ENCODE peak calls at places on chromosome 4, in ten cellular contexts. S is mucosa of descending colon, E is fibroblast of pulmonary artery, D is AG04449, X is fibroblast of lung, C is breast epithelium, T is LNCaP clone FGC, I is ovary, W is skeletal muscle cell, F is SK-N-SH. J is an unnamed sample.

GRCh38 chr4:130080872-130081451 is 985.0 kb downstream of the C4orf33 start:
- DNase-seq in S (no peak), E (no peak), D (no peak), X (no peak), C (no peak), T (no peak), I (no peak), W (no peak), F (no peak), J (no peak)

GRCh38 chr4:74450298-74450683 is 5.4 kb downstream of the AREG start:
- DNase-seq in S (no peak), E (peak), D (no peak), X (no peak), C (no peak), T (no peak), I (no peak), W (no peak), F (no peak), J (no peak)

GRCh38 chr4:137599766-137600165 is 67.5 kb upstream of the PCDH18 start:
- DNase-seq in S (no peak), E (no peak), D (no peak), X (no peak), C (no peak), T (no peak), I (no peak), W (no peak), F (no peak), J (no peak)

GRCh38 chr4:31674313-31674947 is 954.3 kb downstream of the PCDH7 start:
- DNase-seq in S (no peak), E (peak), D (no peak), X (no peak), C (no peak), T (no peak), I (no peak), W (no peak), F (peak), J (no peak)

GRCh38 chr4:53015681-53016080 is 153.6 kb downstream of the RASL11B start:
- DNase-seq in S (no peak), E (peak), D (no peak), X (peak), C (no peak), T (no peak), I (peak), W (peak), F (peak), J (no peak)

GRCh38 chr4:72569719-72570235 is 756 bp upstream of the ADAMTS3 start:
- DNase-seq in S (no peak), E (peak), D (no peak), X (peak), C (no peak), T (no peak), I (no peak), W (no peak), F (no peak), J (peak)

GRCh38 chr4:86967798-86968197 is 33.0 kb downstream of the AFF1 start:
- DNase-seq in S (no peak), E (peak), D (no peak), X (peak), C (no peak), T (no peak), I (no peak), W (peak), F (no peak), J (no peak)

GRCh38 chr4:159639924-159640323 is 537.0 kb downstream of the RAPGEF2 start:
- DNase-seq in S (no peak), E (no peak), D (no peak), X (peak), C (no peak), T (no peak), I (no peak), W (no peak), F (no peak), J (no peak)

GRCh38 chr4:15656038-15656470 is 897 bp upstream of the FBXL5 start:
- DNase-seq in S (no peak), E (peak), D (no peak), X (peak), C (no peak), T (no peak), I (no peak), W (no peak), F (no peak), J (no peak)

GRCh38 chr4:183905593-183906485 is 732 bp downstream of the STOX2 start:
- DNase-seq in S (peak), E (peak), D (no peak), X (peak), C (no peak), T (no peak), I (peak), W (no peak), F (peak), J (peak)

GRCh38 chr4:77994194-77994721 is 62.9 kb upstream of the FRAS1 start:
- DNase-seq in S (no peak), E (peak), D (peak), X (peak), C (no peak), T (no peak), I (no peak), W (peak), F (peak), J (no peak)

GRCh38 chr4:89336818-89337395 is 29.3 kb upstream of the GPRIN3 start:
- DNase-seq in S (no peak), E (no peak), D (no peak), X (no peak), C (no peak), T (no peak), I (no peak), W (no peak), F (no peak), J (no peak)
- H3K4me3 ChIP-seq in S (no peak), E (no peak), D (no peak), X (no peak), C (no peak), T (no peak), I (no peak), W (no peak), F (no peak), J (no peak)

GRCh38 chr4:150080335-150080734 is 2.1 kb downstream of the DCLK2 start:
- DNase-seq in S (no peak), E (no peak), D (no peak), X (peak), C (no peak), T (no peak), I (no peak), W (no peak), F (no peak), J (no peak)
- H3K4me3 ChIP-seq in S (no peak), E (no peak), D (peak), X (peak), C (no peak), T (no peak), I (no peak), W (peak), F (peak), J (no peak)

DNA sequence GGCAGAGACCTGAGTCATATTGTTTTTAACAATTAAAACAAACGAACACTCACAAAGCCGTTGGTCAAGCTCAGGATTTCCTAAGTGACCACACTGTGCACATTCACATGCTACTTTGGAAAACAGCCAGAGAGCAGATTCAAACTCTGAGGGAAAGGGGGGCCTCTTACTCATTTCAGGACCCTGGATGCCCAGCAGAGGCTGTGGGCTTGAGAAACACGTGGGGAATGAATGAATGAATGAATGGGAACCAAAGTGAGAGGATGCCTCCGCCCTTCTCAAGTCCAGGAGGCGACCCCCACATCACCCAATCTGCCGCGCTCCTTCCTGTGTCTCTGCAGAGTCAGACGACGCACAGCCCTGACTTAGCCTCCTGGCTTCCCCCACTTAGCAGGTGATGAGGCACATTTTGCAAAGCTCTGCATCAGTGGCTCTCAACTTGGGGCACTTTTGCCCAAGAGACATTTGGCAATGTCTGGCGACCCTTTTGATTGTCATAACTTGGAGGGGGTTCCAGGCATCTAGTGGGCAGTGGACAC is 76.0 kb downstream of the ABLIM2 start:
- DNase-seq in S (peak), E (no peak), D (no peak), X (peak), C (no peak), T (no peak), I (no peak), W (no peak), F (no peak), J (no peak)
- H3K4me3 ChIP-seq in S (no peak), E (no peak), D (no peak), X (no peak), C (no peak), T (no peak), I (no peak), W (no peak), F (no peak), J (no peak)

DNA sequence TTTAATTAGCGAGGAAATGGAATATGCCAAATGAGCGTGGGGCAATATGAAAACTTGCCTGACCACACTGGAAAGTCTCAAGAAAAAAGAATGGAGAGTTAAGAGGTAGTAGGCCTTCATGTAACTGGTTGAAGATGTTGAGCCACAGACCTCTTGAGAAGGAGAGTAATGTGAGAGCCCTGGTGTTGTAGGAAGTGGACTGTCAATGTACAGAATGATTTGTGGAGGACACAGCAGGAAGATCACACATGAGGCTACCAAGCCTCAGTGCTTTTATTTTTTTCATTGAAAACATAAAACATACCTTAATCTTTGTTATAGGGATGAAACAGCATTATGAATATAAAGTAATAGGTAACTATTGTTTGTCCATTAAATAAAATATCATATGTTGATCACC is 331.6 kb downstream of the UNC5C start:
- DNase-seq in S (no peak), E (no peak), D (no peak), X (no peak), C (no peak), T (no peak), I (no peak), W (peak), F (no peak), J (no peak)
- H3K4me3 ChIP-seq in S (no peak), E (no peak), D (no peak), X (no peak), C (no peak), T (no peak), I (no peak), W (no peak), F (no peak), J (no peak)

DNA sequence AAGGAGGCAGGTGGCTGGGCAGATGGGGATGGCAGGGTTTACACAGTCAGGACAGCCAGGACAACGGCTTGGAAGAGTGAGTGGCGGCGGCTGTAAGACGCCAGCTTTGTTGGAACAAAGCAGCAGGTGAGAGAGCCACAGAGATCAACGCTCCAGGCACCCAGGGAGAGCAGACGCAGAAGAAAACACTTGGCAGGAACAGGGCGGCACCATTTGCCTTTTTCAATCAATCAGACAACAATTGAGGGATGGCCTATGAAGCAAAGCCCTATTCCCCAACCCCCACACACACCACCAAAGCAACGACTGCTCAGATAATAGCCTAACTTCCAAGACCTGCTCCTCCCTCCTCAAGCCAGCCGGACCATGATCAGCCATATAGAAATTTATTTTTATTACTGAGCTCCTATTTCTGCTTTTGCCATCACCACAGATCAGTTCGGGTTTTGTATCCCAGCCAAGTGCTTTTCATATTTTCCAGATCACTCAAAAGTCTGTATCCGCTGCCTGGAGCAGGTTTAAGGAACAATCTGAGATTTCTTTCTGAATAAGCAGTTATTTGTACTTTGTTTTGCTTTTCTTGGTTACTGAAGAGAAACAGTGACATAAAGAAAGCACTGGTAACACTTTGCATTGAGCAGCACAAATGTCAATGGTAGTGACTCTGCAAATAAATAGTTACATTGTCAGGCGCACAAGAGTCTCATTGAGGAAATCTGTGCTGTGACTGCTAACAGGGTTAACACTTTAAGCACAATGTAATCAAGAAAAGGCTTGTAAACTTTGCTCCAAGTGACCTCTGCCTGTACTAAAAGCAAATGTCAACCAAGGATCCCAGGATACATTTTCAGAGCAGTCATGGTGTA is 81.8 kb upstream of the RBPJ start:
- DNase-seq in S (peak), E (peak), D (no peak), X (peak), C (no peak), T (peak), I (no peak), W (peak), F (no peak), J (no peak)
- H3K4me3 ChIP-seq in S (no peak), E (no peak), D (no peak), X (no peak), C (no peak), T (peak), I (no peak), W (no peak), F (peak), J (no peak)

GRCh38 chr4:83040269-83040668 is 5.3 kb downstream of the COPS4 start:
- DNase-seq in S (no peak), E (no peak), D (no peak), X (no peak), C (no peak), T (no peak), I (no peak), W (no peak), F (no peak), J (no peak)

GRCh38 chr4:83034630-83035494 is at the start of gene COPS4:
- DNase-seq in S (peak), E (peak), D (peak), X (peak), C (peak), T (peak), I (peak), W (peak), F (peak), J (peak)

DNA sequence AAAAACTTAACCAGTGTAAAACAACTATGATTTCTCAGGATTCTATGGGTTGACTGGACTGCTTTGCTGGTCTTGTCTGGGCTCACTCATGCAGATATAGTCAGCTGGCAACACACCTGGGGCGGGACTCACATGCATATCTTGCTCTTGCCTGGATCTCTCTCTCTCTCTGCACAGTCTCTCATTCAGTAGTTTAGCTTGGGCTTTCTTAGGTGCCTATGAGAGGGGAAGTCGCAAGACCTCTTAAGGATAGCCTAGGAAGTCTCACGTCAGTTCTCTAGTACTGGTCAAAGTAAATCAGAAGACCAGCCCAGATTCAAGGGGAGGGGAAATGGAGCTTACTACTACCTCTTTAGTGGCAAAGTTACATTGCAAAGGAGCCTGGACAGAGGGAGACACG is 2.0 kb downstream of the COPS4 start:
- DNase-seq in S (no peak), E (no peak), D (no peak), X (no peak), C (no peak), T (no peak), I (no peak), W (no peak), F (no peak), J (no peak)
- H3K4me3 ChIP-seq in S (no peak), E (peak), D (no peak), X (no peak), C (no peak), T (no peak), I (no peak), W (no peak), F (peak), J (no peak)

DNA sequence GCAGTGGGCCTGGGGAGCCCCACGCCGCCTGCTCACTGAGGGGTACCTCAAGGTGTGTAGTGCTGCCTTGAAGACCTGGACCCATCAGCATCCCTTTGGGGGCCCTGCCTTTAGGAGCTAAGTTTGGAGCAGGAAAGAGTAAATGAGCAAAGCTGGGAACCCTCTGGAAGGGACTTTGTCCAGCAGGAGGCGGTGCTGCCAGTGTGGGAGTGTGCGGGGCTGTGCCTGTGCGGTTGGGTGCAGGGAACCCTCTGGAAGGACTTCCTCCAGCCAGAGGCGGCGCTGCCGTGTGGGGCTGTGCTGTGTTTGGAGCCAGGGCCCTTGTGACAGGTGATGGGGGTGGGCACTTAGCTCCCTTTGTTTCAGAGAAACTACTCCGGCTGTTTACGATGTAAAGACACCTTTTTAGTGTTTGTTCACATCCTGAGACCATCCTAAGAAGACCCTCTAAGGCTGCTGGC is 25.8 kb downstream of the RGS12 start:
- DNase-seq in S (peak), E (no peak), D (no peak), X (no peak), C (peak), T (no peak), I (peak), W (no peak), F (no peak), J (no peak)
- H3K4me3 ChIP-seq in S (no peak), E (no peak), D (no peak), X (no peak), C (no peak), T (no peak), I (no peak), W (no peak), F (no peak), J (no peak)

J was measured in right lobe of liver.